ENCODE peak calls at places on chromosomes 16 and 17, in nine cellular contexts. One of them, this sample, is unnamed.

GRCh38 chr17:44533533-44534246 is 23.6 kb upstream of the FZD2 start:
- DNase-seq in NCI-H510A: peak
- DNase-seq in NCI-H1105: peak
- DNase-seq in NAMALWA: peak
- DNase-seq in amygdala: peak
- DNase-seq in CD4-positive, CD25-positive, alpha-beta regulatory T cell: peak
- DNase-seq in CD4-positive, alpha-beta memory T cell: peak
- DNase-seq in cardiac muscle cell: peak
- DNase-seq in OCI-LY7: peak
- DNase-seq in this sample: peak

GRCh38 chr16:57852189-57852588 is 49.9 kb upstream of the KIFC3 start:
- DNase-seq in CD4-positive, CD25-positive, alpha-beta regulatory T cell: no peak
- DNase-seq in NAMALWA: no peak
- DNase-seq in NCI-H510A: no peak
- DNase-seq in amygdala: no peak
- DNase-seq in OCI-LY7: no peak
- DNase-seq in NCI-H1105: no peak
- DNase-seq in cardiac muscle cell: no peak
- DNase-seq in CD4-positive, alpha-beta memory T cell: no peak
- DNase-seq in this sample: no peak

GRCh38 chr17:42521666-42522262 is 14.3 kb upstream of the NAGLU start:
- DNase-seq in NCI-H1105: no peak
- DNase-seq in CD4-positive, CD25-positive, alpha-beta regulatory T cell: no peak
- DNase-seq in NAMALWA: no peak
- DNase-seq in NCI-H510A: no peak
- DNase-seq in amygdala: no peak
- DNase-seq in CD4-positive, alpha-beta memory T cell: no peak
- DNase-seq in OCI-LY7: no peak
- DNase-seq in cardiac muscle cell: no peak
- DNase-seq in this sample: no peak

GRCh38 chr16:4214215-4214621 is 27.7 kb downstream of the SRL start:
- DNase-seq in OCI-LY7: no peak
- DNase-seq in NCI-H1105: no peak
- DNase-seq in cardiac muscle cell: no peak
- DNase-seq in CD4-positive, CD25-positive, alpha-beta regulatory T cell: no peak
- DNase-seq in NAMALWA: no peak
- DNase-seq in NCI-H510A: no peak
- DNase-seq in CD4-positive, alpha-beta memory T cell: no peak
- DNase-seq in amygdala: no peak
- DNase-seq in this sample: no peak

GRCh38 chr17:225551-225950 is 44.1 kb upstream of the DOC2B start:
- DNase-seq in NCI-H1105: no peak
- DNase-seq in cardiac muscle cell: no peak
- DNase-seq in NAMALWA: no peak
- DNase-seq in OCI-LY7: no peak
- DNase-seq in CD4-positive, CD25-positive, alpha-beta regulatory T cell: no peak
- DNase-seq in amygdala: no peak
- DNase-seq in NCI-H510A: no peak
- DNase-seq in CD4-positive, alpha-beta memory T cell: no peak
- DNase-seq in this sample: no peak

GRCh38 chr17:39794249-39794970 is 56.7 kb downstream of the GRB7 start:
- DNase-seq in NAMALWA: peak
- DNase-seq in CD4-positive, CD25-positive, alpha-beta regulatory T cell: peak
- DNase-seq in NCI-H1105: no peak
- DNase-seq in amygdala: no peak
- DNase-seq in cardiac muscle cell: no peak
- DNase-seq in OCI-LY7: peak
- DNase-seq in CD4-positive, alpha-beta memory T cell: peak
- DNase-seq in NCI-H510A: no peak
- DNase-seq in this sample: no peak

GRCh38 chr16:52090080-52090479 is 456.9 kb downstream of the TOX3 start:
- DNase-seq in NCI-H1105: no peak
- DNase-seq in cardiac muscle cell: no peak
- DNase-seq in OCI-LY7: no peak
- DNase-seq in NAMALWA: no peak
- DNase-seq in CD4-positive, CD25-positive, alpha-beta regulatory T cell: no peak
- DNase-seq in CD4-positive, alpha-beta memory T cell: no peak
- DNase-seq in NCI-H510A: no peak
- DNase-seq in amygdala: no peak
- DNase-seq in this sample: no peak

GRCh38 chr17:64004218-64004770 is 6.1 kb downstream of the PRR29 start:
- DNase-seq in cardiac muscle cell: no peak
- DNase-seq in NAMALWA: no peak
- DNase-seq in amygdala: no peak
- DNase-seq in NCI-H510A: no peak
- DNase-seq in OCI-LY7: no peak
- DNase-seq in CD4-positive, alpha-beta memory T cell: no peak
- DNase-seq in NCI-H1105: no peak
- DNase-seq in CD4-positive, CD25-positive, alpha-beta regulatory T cell: no peak
- DNase-seq in this sample: no peak

GRCh38 chr17:60864674-60865080 is 187.0 kb downstream of the BCAS3 start:
- DNase-seq in CD4-positive, CD25-positive, alpha-beta regulatory T cell: no peak
- DNase-seq in NAMALWA: no peak
- DNase-seq in amygdala: no peak
- DNase-seq in OCI-LY7: no peak
- DNase-seq in NCI-H510A: no peak
- DNase-seq in CD4-positive, alpha-beta memory T cell: no peak
- DNase-seq in cardiac muscle cell: no peak
- DNase-seq in NCI-H1105: no peak
- DNase-seq in this sample: no peak

GRCh38 chr17:43536236-43537088 is 9.7 kb downstream of the ETV4 start:
- DNase-seq in NCI-H510A: no peak
- DNase-seq in CD4-positive, CD25-positive, alpha-beta regulatory T cell: no peak
- DNase-seq in NAMALWA: no peak
- DNase-seq in cardiac muscle cell: no peak
- DNase-seq in OCI-LY7: peak
- DNase-seq in CD4-positive, alpha-beta memory T cell: no peak
- DNase-seq in NCI-H1105: no peak
- DNase-seq in amygdala: no peak
- DNase-seq in this sample: peak

GRCh38 chr16:54066451-54067056 is 220.0 kb downstream of the IRX3 start:
- DNase-seq in OCI-LY7: no peak
- DNase-seq in cardiac muscle cell: no peak
- DNase-seq in CD4-positive, CD25-positive, alpha-beta regulatory T cell: no peak
- DNase-seq in NAMALWA: no peak
- DNase-seq in amygdala: no peak
- DNase-seq in CD4-positive, alpha-beta memory T cell: no peak
- DNase-seq in NCI-H510A: no peak
- DNase-seq in NCI-H1105: no peak
- DNase-seq in this sample: no peak

GRCh38 chr16:87207509-87207908 is 109.7 kb downstream of the C16orf95 start:
- DNase-seq in NCI-H1105: no peak
- DNase-seq in CD4-positive, CD25-positive, alpha-beta regulatory T cell: no peak
- DNase-seq in amygdala: no peak
- DNase-seq in NAMALWA: no peak
- DNase-seq in NCI-H510A: no peak
- DNase-seq in CD4-positive, alpha-beta memory T cell: no peak
- DNase-seq in OCI-LY7: no peak
- DNase-seq in cardiac muscle cell: no peak
- DNase-seq in this sample: no peak

GRCh38 chr16:10923650-10924214 is 18.5 kb downstream of the DEXI start:
- DNase-seq in OCI-LY7: no peak
- DNase-seq in CD4-positive, CD25-positive, alpha-beta regulatory T cell: no peak
- DNase-seq in NCI-H1105: no peak
- DNase-seq in NAMALWA: no peak
- DNase-seq in amygdala: no peak
- DNase-seq in CD4-positive, alpha-beta memory T cell: no peak
- DNase-seq in NCI-H510A: no peak
- DNase-seq in cardiac muscle cell: no peak
- DNase-seq in this sample: no peak

GRCh38 chr16:59604331-59604730 is 870.2 kb upstream of the GOT2 start:
- DNase-seq in cardiac muscle cell: no peak
- DNase-seq in amygdala: no peak
- DNase-seq in NCI-H510A: no peak
- DNase-seq in OCI-LY7: no peak
- DNase-seq in CD4-positive, CD25-positive, alpha-beta regulatory T cell: no peak
- DNase-seq in CD4-positive, alpha-beta memory T cell: no peak
- DNase-seq in NCI-H1105: no peak
- DNase-seq in NAMALWA: no peak
- DNase-seq in this sample: no peak

GRCh38 chr17:75830168-75831031 is 13.8 kb downstream of the UNC13D start:
- DNase-seq in CD4-positive, alpha-beta memory T cell: no peak
- DNase-seq in NCI-H1105: no peak
- DNase-seq in amygdala: no peak
- DNase-seq in NCI-H510A: no peak
- DNase-seq in cardiac muscle cell: peak
- DNase-seq in NAMALWA: peak
- DNase-seq in CD4-positive, CD25-positive, alpha-beta regulatory T cell: peak
- DNase-seq in OCI-LY7: peak
- DNase-seq in this sample: peak

GRCh38 chr16:21590287-21590686 is 9.1 kb upstream of the METTL9 start:
- DNase-seq in OCI-LY7: no peak
- DNase-seq in CD4-positive, alpha-beta memory T cell: no peak
- DNase-seq in cardiac muscle cell: no peak
- DNase-seq in NCI-H1105: no peak
- DNase-seq in amygdala: no peak
- DNase-seq in NCI-H510A: no peak
- DNase-seq in NAMALWA: no peak
- DNase-seq in CD4-positive, CD25-positive, alpha-beta regulatory T cell: no peak
- DNase-seq in this sample: no peak

GRCh38 chr16:1645914-1646525 is 32.1 kb upstream of the JPT2 start:
- DNase-seq in NCI-H510A: no peak
- DNase-seq in OCI-LY7: no peak
- DNase-seq in NAMALWA: peak
- DNase-seq in CD4-positive, alpha-beta memory T cell: peak
- DNase-seq in NCI-H1105: no peak
- DNase-seq in CD4-positive, CD25-positive, alpha-beta regulatory T cell: no peak
- DNase-seq in cardiac muscle cell: no peak
- DNase-seq in amygdala: no peak
- DNase-seq in this sample: no peak

GRCh38 chr16:27405546-27406451 is 3.8 kb downstream of the IL21R start:
- DNase-seq in NAMALWA: no peak
- DNase-seq in OCI-LY7: peak
- DNase-seq in NCI-H1105: no peak
- DNase-seq in NCI-H510A: no peak
- DNase-seq in CD4-positive, CD25-positive, alpha-beta regulatory T cell: no peak
- DNase-seq in amygdala: no peak
- DNase-seq in CD4-positive, alpha-beta memory T cell: no peak
- DNase-seq in cardiac muscle cell: no peak
- DNase-seq in this sample: no peak

GRCh38 chr16:2061526-2061925 is 13.7 kb downstream of the TSC2 start:
- DNase-seq in NCI-H1105: no peak
- DNase-seq in amygdala: no peak
- DNase-seq in cardiac muscle cell: no peak
- DNase-seq in CD4-positive, CD25-positive, alpha-beta regulatory T cell: no peak
- DNase-seq in OCI-LY7: no peak
- DNase-seq in CD4-positive, alpha-beta memory T cell: no peak
- DNase-seq in NCI-H510A: no peak
- DNase-seq in NAMALWA: no peak
- DNase-seq in this sample: no peak

GRCh38 chr16:86379505-86379846 is 130.9 kb upstream of the FOXF1 start:
- DNase-seq in CD4-positive, CD25-positive, alpha-beta regulatory T cell: no peak
- DNase-seq in NCI-H510A: no peak
- DNase-seq in OCI-LY7: no peak
- DNase-seq in NCI-H1105: no peak
- DNase-seq in cardiac muscle cell: no peak
- DNase-seq in amygdala: no peak
- DNase-seq in NAMALWA: no peak
- DNase-seq in CD4-positive, alpha-beta memory T cell: no peak
- DNase-seq in this sample: no peak

GRCh38 chr16:380837-381787 is 666 bp downstream of the PGAP6 start:
- DNase-seq in NCI-H510A: no peak
- DNase-seq in NAMALWA: peak
- DNase-seq in CD4-positive, CD25-positive, alpha-beta regulatory T cell: no peak
- DNase-seq in OCI-LY7: no peak
- DNase-seq in NCI-H1105: no peak
- DNase-seq in amygdala: no peak
- DNase-seq in cardiac muscle cell: peak
- DNase-seq in CD4-positive, alpha-beta memory T cell: no peak
- DNase-seq in this sample: no peak

GRCh38 chr17:40374965-40375498 is 10.5 kb upstream of the GJD3 start:
- DNase-seq in NAMALWA: no peak
- DNase-seq in NCI-H510A: no peak
- DNase-seq in amygdala: no peak
- DNase-seq in CD4-positive, CD25-positive, alpha-beta regulatory T cell: no peak
- DNase-seq in cardiac muscle cell: no peak
- DNase-seq in CD4-positive, alpha-beta memory T cell: no peak
- DNase-seq in OCI-LY7: no peak
- DNase-seq in NCI-H1105: no peak
- DNase-seq in this sample: no peak

GRCh38 chr17:35749560-35750412 is 3.3 kb downstream of the GAS2L2 start:
- DNase-seq in CD4-positive, CD25-positive, alpha-beta regulatory T cell: no peak
- DNase-seq in NCI-H510A: no peak
- DNase-seq in amygdala: no peak
- DNase-seq in OCI-LY7: no peak
- DNase-seq in NCI-H1105: no peak
- DNase-seq in CD4-positive, alpha-beta memory T cell: no peak
- DNase-seq in cardiac muscle cell: no peak
- DNase-seq in NAMALWA: no peak
- DNase-seq in this sample: peak

GRCh38 chr17:80833952-80834895 is 157.4 kb upstream of the CHMP6 start:
- DNase-seq in amygdala: no peak
- DNase-seq in CD4-positive, alpha-beta memory T cell: no peak
- DNase-seq in CD4-positive, CD25-positive, alpha-beta regulatory T cell: no peak
- DNase-seq in cardiac muscle cell: no peak
- DNase-seq in NCI-H510A: no peak
- DNase-seq in OCI-LY7: no peak
- DNase-seq in NCI-H1105: no peak
- DNase-seq in NAMALWA: no peak
- DNase-seq in this sample: peak

GRCh38 chr16:67842509-67843342 is 606 bp downstream of the THAP11 start:
- DNase-seq in NCI-H1105: no peak
- DNase-seq in cardiac muscle cell: peak
- DNase-seq in NCI-H510A: peak
- DNase-seq in CD4-positive, CD25-positive, alpha-beta regulatory T cell: peak
- DNase-seq in OCI-LY7: peak
- DNase-seq in NAMALWA: peak
- DNase-seq in amygdala: no peak
- DNase-seq in CD4-positive, alpha-beta memory T cell: peak
- DNase-seq in this sample: peak

GRCh38 chr16:66081967-66082366 is 284.5 kb upstream of the CDH5 start:
- DNase-seq in CD4-positive, CD25-positive, alpha-beta regulatory T cell: no peak
- DNase-seq in NAMALWA: no peak
- DNase-seq in amygdala: no peak
- DNase-seq in CD4-positive, alpha-beta memory T cell: no peak
- DNase-seq in cardiac muscle cell: no peak
- DNase-seq in NCI-H1105: no peak
- DNase-seq in NCI-H510A: no peak
- DNase-seq in OCI-LY7: no peak
- DNase-seq in this sample: no peak

GRCh38 chr16:67456383-67457140 is 24.4 kb downstream of the ATP6V0D1 start:
- DNase-seq in NAMALWA: peak
- DNase-seq in cardiac muscle cell: no peak
- DNase-seq in amygdala: no peak
- DNase-seq in CD4-positive, CD25-positive, alpha-beta regulatory T cell: no peak
- DNase-seq in NCI-H1105: no peak
- DNase-seq in CD4-positive, alpha-beta memory T cell: no peak
- DNase-seq in NCI-H510A: no peak
- DNase-seq in OCI-LY7: no peak
- DNase-seq in this sample: no peak

GRCh38 chr16:70598937-70599503 is 47.3 kb upstream of the IL34 start:
- DNase-seq in NCI-H510A: no peak
- DNase-seq in NAMALWA: no peak
- DNase-seq in amygdala: no peak
- DNase-seq in CD4-positive, CD25-positive, alpha-beta regulatory T cell: no peak
- DNase-seq in CD4-positive, alpha-beta memory T cell: no peak
- DNase-seq in cardiac muscle cell: no peak
- DNase-seq in NCI-H1105: no peak
- DNase-seq in OCI-LY7: no peak
- DNase-seq in this sample: no peak

GRCh38 chr16:62190426-62190825 is 154.2 kb upstream of the CDH8 start:
- DNase-seq in OCI-LY7: peak
- DNase-seq in CD4-positive, CD25-positive, alpha-beta regulatory T cell: no peak
- DNase-seq in cardiac muscle cell: peak
- DNase-seq in NCI-H1105: no peak
- DNase-seq in NCI-H510A: no peak
- DNase-seq in amygdala: no peak
- DNase-seq in CD4-positive, alpha-beta memory T cell: no peak
- DNase-seq in NAMALWA: peak
- DNase-seq in this sample: no peak

GRCh38 chr17:43104665-43105064 is 20.5 kb downstream of the BRCA1 start:
- DNase-seq in NCI-H1105: no peak
- DNase-seq in cardiac muscle cell: peak
- DNase-seq in CD4-positive, alpha-beta memory T cell: no peak
- DNase-seq in amygdala: no peak
- DNase-seq in NCI-H510A: no peak
- DNase-seq in OCI-LY7: no peak
- DNase-seq in CD4-positive, CD25-positive, alpha-beta regulatory T cell: no peak
- DNase-seq in NAMALWA: no peak
- DNase-seq in this sample: no peak

GRCh38 chr17:49723423-49723822 is 15.7 kb upstream of the SLC35B1 start:
- DNase-seq in NCI-H510A: no peak
- DNase-seq in CD4-positive, CD25-positive, alpha-beta regulatory T cell: no peak
- DNase-seq in amygdala: no peak
- DNase-seq in OCI-LY7: no peak
- DNase-seq in cardiac muscle cell: peak
- DNase-seq in NAMALWA: no peak
- DNase-seq in CD4-positive, alpha-beta memory T cell: no peak
- DNase-seq in NCI-H1105: no peak
- DNase-seq in this sample: no peak

This sample was measured in NCI-H1436.